ENCODE peak calls at places on chromosome 10, in seven cellular contexts. R is AG09319, U is nephron progenitor cell, O is transverse colon, T is epithelial cell of esophagus, F is endothelial cell, B is K562. V is an unnamed sample.

GRCh38 chr10:74640134-74640533 is 186.3 kb upstream of the KAT6B start:
- DNase-seq in R (no peak), U (no peak), O (no peak), T (no peak), F (no peak), B (no peak), V (no peak)

GRCh38 chr10:21265622-21266021 is 259.9 kb downstream of the SKIDA1 start:
- DNase-seq in R (no peak), U (no peak), O (no peak), T (peak; percentile 79), F (no peak), B (no peak), V (no peak)

GRCh38 chr10:132972149-132972985 is 30.0 kb upstream of the CFAP46 start:
- DNase-seq in R (no peak), U (no peak), O (no peak), T (no peak), F (no peak), B (no peak), V (no peak)

GRCh38 chr10:80158598-80159127 is 26.1 kb downstream of the PLAC9 start:
- DNase-seq in R (peak; percentile 96), U (no peak), O (peak; percentile 67), T (peak; percentile 92), F (no peak), B (peak; percentile 83), V (no peak)

GRCh38 chr10:87844837-87845623 is 18.3 kb downstream of the KLLN start:
- DNase-seq in R (no peak), U (no peak), O (no peak), T (peak; percentile 83), F (no peak), B (no peak), V (no peak)

GRCh38 chr10:99844433-99844955 is 62.1 kb downstream of the ABCC2 start:
- DNase-seq in R (no peak), U (no peak), O (no peak), T (no peak), F (peak; percentile 42), B (no peak), V (no peak)

GRCh38 chr10:31004611-31005193 is 27.0 kb downstream of the ZNF438 start:
- DNase-seq in R (no peak), U (no peak), O (no peak), T (peak; percentile 74), F (no peak), B (no peak), V (no peak)

GRCh38 chr10:26448706-26449435 is 10.7 kb downstream of the APBB1IP start:
- DNase-seq in R (no peak), U (no peak), O (peak; percentile 60), T (no peak), F (no peak), B (no peak), V (no peak)

GRCh38 chr10:1160561-1160961 is 104.4 kb downstream of the WDR37 start:
- DNase-seq in R (no peak), U (no peak), O (no peak), T (no peak), F (no peak), B (no peak), V (no peak)

GRCh38 chr10:117860823-117861222 is 185.9 kb downstream of the RAB11FIP2 start:
- DNase-seq in R (no peak), U (no peak), O (no peak), T (peak; percentile 38), F (no peak), B (peak; percentile 13), V (no peak)
- TF ChIP-seq CTCF in R (peak; percentile 21), U (peak; percentile 19), O (no peak), T (peak; percentile 27), F (peak; percentile 73), B (peak; percentile 48), V (peak; percentile 50)

DNA sequence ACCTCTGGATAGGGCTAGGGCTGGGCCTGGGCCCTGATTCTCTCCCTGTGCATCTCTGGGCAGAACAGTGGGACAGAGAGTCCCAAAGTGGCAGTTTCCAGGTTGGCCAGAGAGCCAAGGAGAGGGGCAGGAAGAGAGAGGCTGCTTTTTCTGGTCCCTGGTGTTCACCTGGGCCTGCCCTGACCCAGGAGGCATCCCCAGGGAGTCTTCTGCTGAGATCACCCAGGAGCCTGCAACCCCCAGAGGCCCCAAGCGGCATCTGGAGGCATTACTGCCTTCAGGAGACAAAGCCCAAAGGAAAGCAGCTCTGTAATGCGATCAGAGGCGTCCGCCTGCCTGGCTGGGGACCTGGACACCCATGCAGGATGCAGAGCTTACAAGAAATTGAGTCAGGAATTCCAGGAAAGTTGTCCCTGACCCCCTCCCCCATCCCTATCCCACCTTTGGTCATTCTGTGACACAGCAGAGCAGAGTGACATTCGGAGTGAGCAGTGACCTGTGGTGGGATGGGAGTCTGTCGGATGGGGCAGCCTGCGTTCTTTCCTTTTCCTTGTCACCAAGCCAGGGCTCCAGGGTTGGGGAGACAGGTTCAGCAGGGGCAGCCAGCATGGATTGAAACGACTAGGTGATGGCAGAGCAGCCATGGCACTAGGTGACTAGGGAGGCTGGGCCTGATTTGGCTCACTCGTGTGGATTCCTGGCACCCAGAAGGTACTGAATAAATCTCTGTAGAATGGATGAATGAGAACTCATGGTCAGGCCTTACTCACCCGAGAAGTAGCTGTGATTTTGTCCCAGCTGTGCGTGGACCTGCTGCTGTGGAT is 10.4 kb downstream of the UNC5B start:
- DNase-seq in R (no peak), U (no peak), O (no peak), T (no peak), F (no peak), B (no peak), V (no peak)
- TF ChIP-seq CTCF in R (no peak), U (peak; percentile 37), O (no peak), T (no peak), F (peak; percentile 17), B (peak; percentile 45), V (peak; percentile 47)

GRCh38 chr10:104403625-104404024 is 50.0 kb downstream of the CFAP58 start:
- DNase-seq in R (no peak), U (no peak), O (no peak), T (no peak), F (no peak), B (no peak), V (no peak)

DNA sequence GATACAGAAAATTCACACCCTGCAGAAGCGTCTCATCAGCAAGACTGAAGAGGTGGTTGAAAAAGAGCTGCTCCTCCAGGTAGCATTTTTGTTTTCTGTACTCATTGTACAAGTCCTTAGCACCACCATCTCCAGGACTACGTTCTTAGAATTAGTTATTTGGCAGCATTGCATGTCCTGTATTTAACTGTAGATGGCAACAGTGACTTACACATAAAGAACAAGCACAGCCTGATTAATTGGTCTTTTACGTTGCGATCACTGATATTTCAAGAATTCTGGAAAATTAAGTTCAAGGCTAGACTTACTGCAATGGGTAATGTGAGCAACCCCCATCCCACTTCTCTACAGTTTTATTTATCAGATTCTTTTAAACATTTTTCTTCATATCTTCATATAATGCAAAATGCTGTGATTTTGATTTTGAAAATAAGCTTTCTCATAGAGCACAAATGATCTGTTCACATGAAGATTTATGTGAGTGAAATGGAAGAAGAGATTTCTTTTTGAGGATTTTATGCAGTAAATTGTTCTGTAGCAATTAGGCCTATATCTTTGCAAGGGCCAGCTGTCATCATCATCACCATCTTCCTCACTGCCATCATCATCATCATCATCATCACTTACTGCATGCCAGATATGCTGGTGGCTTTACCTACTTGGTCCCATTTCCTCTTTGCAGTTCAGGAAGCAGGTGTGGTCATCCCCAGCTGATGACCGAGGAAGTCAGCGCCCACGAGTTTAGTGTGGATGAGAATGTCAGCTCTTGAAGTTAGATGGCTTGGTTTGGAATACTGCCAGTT is 53.3 kb downstream of the CFAP58 start:
- DNase-seq in R (peak; percentile 24), U (no peak), O (no peak), T (peak; percentile 67), F (no peak), B (peak; percentile 25), V (no peak)
- TF ChIP-seq CTCF in R (peak; percentile 66), U (peak; percentile 38), O (no peak), T (peak; percentile 72), F (no peak), B (peak; percentile 52), V (peak; percentile 56)

DNA sequence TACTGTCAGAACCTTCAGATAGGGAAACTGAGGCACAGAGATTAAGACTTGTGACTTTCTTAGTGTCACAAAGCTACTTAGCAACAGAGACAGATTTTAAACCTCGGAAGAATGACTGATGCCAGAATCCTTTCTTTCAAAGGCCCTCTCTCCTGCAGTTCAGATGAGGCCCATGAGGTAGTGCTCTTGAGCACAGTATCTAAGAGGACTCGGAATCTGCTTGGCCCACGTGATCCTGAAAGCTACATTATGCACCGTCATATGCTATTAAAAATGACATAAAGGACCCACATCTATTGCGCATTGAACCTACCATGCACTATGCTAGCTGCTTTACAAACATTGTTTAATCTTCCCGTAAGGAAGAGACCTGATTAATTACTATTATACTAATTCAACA is 355.9 kb downstream of the SFMBT2 start:
- DNase-seq in R (no peak), U (peak; percentile 6), O (no peak), T (no peak), F (no peak), B (peak; percentile 58), V (no peak)
- TF ChIP-seq CTCF in R (no peak), U (peak; percentile 40), O (no peak), T (no peak), F (peak; percentile 23), B (peak; percentile 46), V (peak; percentile 39)

GRCh38 chr10:43820663-43821062 is 172.0 kb upstream of the ZNF32 start:
- DNase-seq in R (no peak), U (no peak), O (no peak), T (no peak), F (no peak), B (no peak), V (no peak)

GRCh38 chr10:43817368-43817767 is 168.7 kb upstream of the ZNF32 start:
- DNase-seq in R (no peak), U (no peak), O (no peak), T (no peak), F (no peak), B (no peak), V (no peak)

GRCh38 chr10:43816351-43817321 is 168.0 kb upstream of the ZNF32 start:
- DNase-seq in R (peak; percentile 57), U (no peak), O (peak; percentile 61), T (no peak), F (no peak), B (no peak), V (no peak)

GRCh38 chr10:43819464-43820225 is 171.0 kb upstream of the ZNF32 start:
- DNase-seq in R (no peak), U (no peak), O (no peak), T (no peak), F (no peak), B (no peak), V (no peak)

DNA sequence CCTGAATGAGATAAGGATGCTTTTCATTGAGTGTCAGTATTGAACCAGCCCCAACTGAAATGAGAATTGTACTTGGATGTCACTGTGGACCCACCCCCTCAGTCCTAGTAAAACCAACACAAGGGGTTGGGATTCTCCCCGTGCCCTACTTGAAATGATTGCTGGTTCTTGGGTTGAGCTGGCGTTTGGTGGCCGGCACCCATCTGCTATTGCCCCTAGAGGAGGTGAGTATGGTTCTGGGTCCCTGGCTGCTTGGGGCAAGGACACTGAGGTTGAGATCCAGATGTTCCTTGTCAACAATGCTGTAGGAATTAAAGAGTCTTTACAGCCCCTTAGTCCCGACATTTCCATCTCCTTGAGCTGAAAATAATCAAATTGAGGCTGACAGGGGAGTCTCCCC is 170.0 kb upstream of the ZNF32 start:
- DNase-seq in R (no peak), U (no peak), O (no peak), T (no peak), F (no peak), B (no peak), V (no peak)
- TF ChIP-seq CTCF in R (no peak), U (no peak), O (no peak), T (no peak), F (no peak), B (no peak), V (no peak)